ENCODE peak calls at places on chromosomes 11 and 22, in five cellular contexts. S is mesenchymal stem cell, G is neuronal stem cell, A is IMR-90, V is mesendoderm. T is an unnamed sample.

GRCh38 chr11:61480936-61481335 is 27.6 kb upstream of the LRRC10B start:
- DNase-seq in S (peak; percentile 40), G (peak; percentile 93), A (no peak), V (peak; percentile 97), T (no peak)

GRCh38 chr11:85752890-85753581 is 57.9 kb downstream of the SYTL2 start:
- DNase-seq in S (no peak), G (no peak), A (no peak), V (no peak), T (no peak)

GRCh38 chr11:78453140-78453935 is 35.7 kb upstream of the GAB2 start:
- DNase-seq in S (no peak), G (no peak), A (peak; percentile 34), V (no peak), T (no peak)

GRCh38 chr11:65777241-65777640 is 3.5 kb downstream of the AP5B1 start:
- DNase-seq in S (no peak), G (no peak), A (no peak), V (no peak), T (no peak)

GRCh38 chr11:22668005-22668796 is 1.8 kb downstream of the GAS2 start:
- DNase-seq in S (no peak), G (no peak), A (no peak), V (no peak), T (no peak)

GRCh38 chr11:46278387-46279173 is 1.1 kb downstream of the CREB3L1 start:
- DNase-seq in S (peak; percentile 79), G (no peak), A (peak; percentile 59), V (peak; percentile 79), T (peak; percentile 18)

GRCh38 chr11:20327377-20327776 is 36.1 kb upstream of the HTATIP2 start:
- DNase-seq in S (no peak), G (no peak), A (no peak), V (no peak), T (no peak)

GRCh38 chr22:41092847-41093371 is 517 bp downstream of the EP300 start:
- DNase-seq in S (peak; percentile 58), G (no peak), A (peak; percentile 20), V (peak; percentile 35), T (peak; percentile 33)

GRCh38 chr11:5004429-5005274 is 10.0 kb downstream of the OR51L1 start:
- DNase-seq in S (peak; percentile 54), G (peak; percentile 46), A (peak; percentile 61), V (peak; percentile 59), T (peak; percentile 40)

GRCh38 chr11:61488651-61489291 is 19.8 kb upstream of the LRRC10B start:
- DNase-seq in S (peak; percentile 40), G (no peak), A (no peak), V (peak; percentile 71), T (peak; percentile 96)

GRCh38 chr22:27154717-27155116 is 497.3 kb downstream of the MIAT start:
- DNase-seq in S (no peak), G (no peak), A (no peak), V (no peak), T (no peak)

GRCh38 chr22:33210129-33210784 is 152.1 kb upstream of the SYN3 start:
- DNase-seq in S (peak; percentile 30), G (peak; percentile 47), A (peak; percentile 9), V (peak; percentile 79), T (no peak)

GRCh38 chr22:21718492-21718891 is 17.1 kb downstream of the YPEL1 start:
- DNase-seq in S (no peak), G (no peak), A (peak; percentile 29), V (no peak), T (no peak)

GRCh38 chr22:19142394-19142793 is 2.1 kb downstream of the ESS2 start:
- DNase-seq in S (no peak), G (no peak), A (no peak), V (no peak), T (no peak)

GRCh38 chr11:102097175-102097574 is 13.1 kb upstream of the YAP1 start:
- DNase-seq in S (no peak), G (no peak), A (peak; percentile 39), V (no peak), T (no peak)

GRCh38 chr11:7485854-7486425 is 634 bp downstream of the OLFML1 start:
- DNase-seq in S (no peak), G (no peak), A (no peak), V (no peak), T (no peak)

GRCh38 chr11:7487360-7487759 is 2.1 kb downstream of the OLFML1 start:
- DNase-seq in S (no peak), G (no peak), A (no peak), V (no peak), T (no peak)

GRCh38 chr11:7484645-7485044 is 661 bp upstream of the OLFML1 start:
- DNase-seq in S (no peak), G (no peak), A (no peak), V (peak; percentile 90), T (peak; percentile 94)

GRCh38 chr11:7486731-7487130 is 1.4 kb downstream of the OLFML1 start:
- DNase-seq in S (no peak), G (no peak), A (no peak), V (no peak), T (no peak)

DNA sequence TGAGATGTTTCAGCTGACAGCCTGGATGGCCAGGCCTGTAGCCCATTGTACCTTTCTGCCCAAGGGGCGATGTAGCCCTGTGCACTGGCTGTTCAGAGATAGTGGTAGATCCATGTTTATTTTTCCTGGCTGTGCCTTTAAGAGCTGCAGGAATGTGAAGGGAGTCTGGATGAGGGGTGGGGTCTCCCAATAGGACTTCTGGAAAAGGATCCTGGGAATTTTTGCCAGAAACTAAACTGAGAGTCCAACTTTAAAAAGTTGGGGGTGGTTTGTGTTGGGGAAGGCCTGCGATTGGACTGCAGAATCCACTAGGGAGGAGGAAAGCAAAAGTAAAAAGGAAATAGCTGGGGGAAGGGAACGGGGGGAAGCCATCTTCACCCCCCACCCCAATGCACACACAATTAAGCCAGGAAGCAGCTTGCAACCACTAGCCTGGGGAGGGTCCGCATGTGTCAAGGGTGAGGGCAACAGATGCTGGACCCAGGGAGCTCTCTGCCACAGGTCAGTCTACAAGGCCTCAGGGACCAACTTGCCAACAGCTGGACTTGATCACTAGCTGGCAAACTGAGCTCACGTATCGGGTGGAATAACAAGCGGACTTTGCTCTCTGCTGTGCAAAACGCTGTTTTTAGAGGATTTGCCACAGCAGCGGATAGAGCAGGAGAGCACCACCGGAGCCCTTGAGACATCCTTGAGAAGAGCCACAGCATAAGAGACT is at the start of gene OLFML1:
- DNase-seq in S (no peak), G (no peak), A (no peak), V (no peak), T (no peak)
- H3K4me3 ChIP-seq in S (peak within 1 kb of the TSS; percentile 88), G (no peak within 1 kb of the TSS), A (no peak within 1 kb of the TSS), V (no peak within 1 kb of the TSS), T (no peak within 1 kb of the TSS)

GRCh38 chr11:12865871-12866595 is 143.1 kb upstream of the RASSF10 start:
- DNase-seq in S (no peak), G (no peak), A (no peak), V (no peak), T (no peak)

GRCh38 chr11:12868315-12869073 is 140.6 kb upstream of the RASSF10 start:
- DNase-seq in S (peak; percentile 43), G (no peak), A (peak; percentile 27), V (peak; percentile 48), T (no peak)

GRCh38 chr11:12864316-12865156 is 144.6 kb upstream of the RASSF10 start:
- DNase-seq in S (peak; percentile 98), G (peak; percentile 89), A (peak; percentile 96), V (peak; percentile 100), T (peak; percentile 83)

GRCh38 chr11:12871251-12871650 is 137.9 kb upstream of the RASSF10 start:
- DNase-seq in S (no peak), G (no peak), A (no peak), V (no peak), T (no peak)

DNA sequence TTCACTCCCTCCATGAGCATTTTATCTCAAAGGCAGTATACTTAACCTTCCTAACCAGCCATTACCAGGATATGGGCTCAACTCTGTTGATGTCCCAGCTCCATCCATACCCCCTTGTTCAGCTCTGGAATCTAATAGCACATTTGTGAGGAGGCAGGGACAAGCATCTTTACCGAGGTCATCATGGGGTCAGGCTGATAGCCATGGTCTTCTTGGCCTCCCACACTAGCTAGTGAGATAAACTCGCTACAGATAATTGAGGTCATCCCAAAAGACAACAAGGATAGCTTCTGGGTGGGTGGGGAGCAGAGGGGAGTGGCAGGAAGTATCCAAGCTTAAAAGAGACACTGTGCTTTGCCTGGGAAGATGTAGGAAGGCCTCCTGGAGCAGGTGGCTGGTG is 141.6 kb upstream of the RASSF10 start:
- DNase-seq in S (no peak), G (no peak), A (no peak), V (peak; percentile 68), T (no peak)
- H3K4ac ChIP-seq in S (no peak overlapping the region), G (no peak overlapping the region), A (peak overlapping the region; percentile 6), V (no peak overlapping the region), T (peak overlapping the region; percentile 38)

DNA sequence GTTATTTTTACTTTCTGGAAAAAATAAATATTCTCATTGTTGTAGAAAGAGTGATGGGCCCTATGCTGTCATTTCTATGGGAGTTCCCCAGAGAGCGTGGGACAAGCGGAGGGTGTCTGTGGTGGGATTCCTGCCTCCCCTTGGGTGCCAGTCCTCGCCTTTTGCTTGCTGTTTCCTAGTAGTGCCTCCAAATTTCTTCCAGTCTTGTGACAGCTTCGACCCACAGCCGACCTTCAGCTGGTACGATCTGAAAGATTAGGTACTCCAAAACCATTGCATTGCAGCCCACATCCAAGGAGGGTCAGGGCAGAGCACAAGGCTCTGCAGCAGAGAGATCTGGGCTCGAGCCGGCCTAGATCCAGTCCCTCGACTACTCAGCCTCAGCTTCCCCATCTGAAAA is 58.9 kb upstream of the EMID1 start:
- DNase-seq in S (no peak), G (no peak), A (no peak), V (no peak), T (no peak)
- H3K4me3 ChIP-seq in S (no peak overlapping the region), G (no peak overlapping the region), A (no peak overlapping the region), V (no peak overlapping the region), T (no peak overlapping the region)

DNA sequence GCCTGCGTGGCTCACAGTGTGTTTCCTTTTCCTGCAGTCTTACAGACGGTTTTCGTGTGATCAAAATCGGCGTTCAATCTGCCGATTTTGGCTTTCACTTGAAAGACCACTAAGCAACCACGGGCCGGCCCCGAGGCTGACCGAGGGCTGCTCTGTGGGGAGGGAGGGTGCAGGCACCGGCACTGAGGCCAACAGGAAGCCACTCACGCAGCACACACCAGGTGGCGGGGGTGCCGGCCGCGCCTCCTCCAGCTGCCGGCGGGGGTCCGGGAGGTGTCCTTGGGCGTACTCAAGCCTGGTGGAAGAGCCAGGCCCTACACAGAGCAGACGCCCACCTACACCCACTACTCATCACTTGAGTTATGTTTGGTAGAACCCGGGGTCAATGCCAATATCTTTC is 14.3 kb downstream of the TOLLIP start:
- DNase-seq in S (no peak), G (no peak), A (no peak), V (no peak), T (no peak)
- H3K4ac ChIP-seq in S (no peak overlapping the region), G (no peak overlapping the region), A (no peak overlapping the region), V (no peak overlapping the region), T (no peak overlapping the region)

DNA sequence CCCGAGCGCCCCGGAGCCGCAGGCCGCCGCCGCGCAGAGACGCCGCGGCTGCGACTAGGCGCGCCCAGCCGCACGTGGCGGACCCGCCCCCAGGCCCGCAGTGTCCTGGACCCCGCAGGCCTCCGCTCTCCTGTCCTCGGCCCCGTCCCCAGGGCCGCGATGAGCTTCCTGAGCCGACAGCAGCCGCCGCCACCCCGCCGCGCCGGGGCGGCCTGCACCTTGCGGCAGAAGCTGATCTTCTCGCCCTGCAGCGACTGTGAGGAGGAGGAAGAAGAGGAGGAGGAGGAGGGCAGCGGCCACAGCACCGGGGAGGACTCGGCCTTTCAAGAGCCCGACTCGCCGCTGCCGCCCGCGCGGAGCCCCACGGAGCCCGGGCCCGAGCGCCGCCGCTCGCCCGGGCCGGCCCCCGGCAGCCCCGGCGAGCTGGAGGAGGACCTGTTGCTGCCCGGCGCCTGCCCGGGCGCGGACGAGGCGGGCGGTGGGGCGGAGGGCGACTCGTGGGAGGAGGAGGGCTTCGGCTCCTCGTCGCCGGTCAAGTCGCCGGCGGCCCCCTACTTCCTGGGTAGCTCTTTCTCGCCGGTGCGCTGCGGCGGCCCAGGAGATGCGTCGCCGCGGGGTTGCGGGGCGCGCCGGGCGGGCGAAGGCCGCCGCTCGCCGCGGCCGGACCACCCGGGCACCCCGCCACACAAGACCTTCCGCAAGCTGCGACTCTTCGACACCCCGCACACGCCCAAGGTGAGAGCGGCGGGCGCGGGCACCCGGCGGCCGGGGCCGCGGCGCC is 495 bp downstream of the WEE1 start:
- DNase-seq in S (no peak), G (no peak), A (no peak), V (no peak), T (peak; percentile 21)
- H3K4me3 ChIP-seq in S (peak overlapping the region; percentile 84), G (peak overlapping the region; percentile 91), A (peak overlapping the region; percentile 76), V (peak overlapping the region; percentile 87), T (peak overlapping the region; percentile 99)

T was measured in trophoblast cell.